ENCODE peak calls at places on chromosome 1, in ten cellular contexts. D is tibial nerve; C is colonic mucosa; J is AG04450; Y is CD4-positive, alpha-beta T cell; G is NB4; R is GM12865; Z is Caco-2; X is progenitor cell of endocrine pancreas; O is ovary. F is an unnamed sample.

GRCh38 chr1:232644209-232644608 is 14.3 kb upstream of the SIPA1L2 start:
- DNase-seq in G (no peak), D (no peak), J (no peak), O (no peak), Y (no peak), C (no peak), Z (no peak), X (no peak), R (no peak), F (no peak)

GRCh38 chr1:42931911-42932422 is 26.7 kb downstream of the SLC2A1 start:
- DNase-seq in X (no peak), Y (peak; percentile 74), G (peak; percentile 93), Z (no peak), J (no peak), R (peak; percentile 95), O (no peak), D (no peak), C (peak; percentile 91), F (no peak)

GRCh38 chr1:179164494-179164893 is 65.0 kb downstream of the ABL2 start:
- DNase-seq in O (no peak), D (no peak), J (peak; percentile 69), X (no peak), Z (peak; percentile 41), C (no peak), Y (no peak), G (no peak), R (no peak), F (no peak)

GRCh38 chr1:165912638-165913037 is 85.2 kb downstream of the UCK2 start:
- DNase-seq in C (no peak), O (no peak), X (no peak), D (no peak), Y (no peak), G (no peak), R (no peak), J (no peak), Z (no peak), F (no peak)

GRCh38 chr1:156075775-156076204 is 6.5 kb downstream of the MEX3A start:
- DNase-seq in O (no peak), R (no peak), X (no peak), D (no peak), Y (no peak), J (no peak), G (no peak), C (no peak), Z (no peak), F (no peak)

GRCh38 chr1:151282883-151283725 is 1.0 kb downstream of the ZNF687 start:
- DNase-seq in D (peak; percentile 17), J (no peak), C (peak; percentile 42), G (peak; percentile 61), Z (no peak), O (peak; percentile 37), X (peak; percentile 32), Y (peak; percentile 15), R (peak; percentile 57), F (no peak)

GRCh38 chr1:76336951-76337371 is 262.4 kb downstream of the ST6GALNAC3 start:
- DNase-seq in D (peak; percentile 23), J (peak; percentile 78), Y (no peak), Z (no peak), G (no peak), R (no peak), O (peak; percentile 80), C (peak; percentile 29), X (no peak), F (peak; percentile 93)

GRCh38 chr1:231410041-231410591 is 12.0 kb downstream of the EGLN1 start:
- DNase-seq in G (no peak), C (no peak), Z (no peak), D (no peak), O (no peak), J (peak; percentile 36), Y (no peak), X (no peak), R (no peak), F (no peak)

GRCh38 chr1:2391034-2391384 is 345 bp downstream of the MORN1 start:
- DNase-seq in Z (no peak), D (no peak), X (no peak), C (peak; percentile 41), O (peak; percentile 43), R (peak; percentile 44), Y (no peak), J (no peak), G (peak; percentile 47), F (no peak)

DNA sequence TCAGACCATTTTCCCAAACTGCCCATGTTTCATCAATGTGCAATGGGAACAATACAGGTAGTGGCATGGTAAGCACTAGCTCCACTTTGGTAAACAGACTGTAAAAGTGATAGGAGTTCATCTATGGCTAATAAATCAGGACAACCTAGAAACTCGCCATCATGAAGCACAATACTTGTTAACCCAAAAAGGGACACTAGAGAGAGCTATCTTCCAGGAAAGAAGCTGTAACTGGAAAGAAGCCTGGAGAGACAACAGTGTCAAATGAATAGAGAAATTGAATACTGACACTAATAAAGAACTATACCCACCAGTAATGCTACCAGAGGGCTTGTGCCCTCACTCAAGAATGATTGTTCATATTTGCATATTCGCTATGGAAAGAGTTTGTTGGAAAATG is 164.7 kb upstream of the RGS18 start:
- DNase-seq in Z (no peak), X (no peak), R (no peak), J (peak; percentile 15), C (no peak), G (peak; percentile 42), Y (no peak), O (no peak), D (no peak), F (no peak)
- TF ChIP-seq CTCF in Z (no peak), X (no peak), R (no peak), J (peak; percentile 64), C (no peak), G (peak; percentile 12), Y (no peak), O (no peak), D (no peak), F (peak; percentile 63)

GRCh38 chr1:24856787-24857527 is 73.1 kb downstream of the RUNX3 start:
- DNase-seq in X (no peak), R (no peak), G (no peak), Z (no peak), O (no peak), C (no peak), D (no peak), Y (no peak), J (no peak), F (peak; percentile 73)

GRCh38 chr1:24858277-24858676 is 71.8 kb downstream of the RUNX3 start:
- DNase-seq in R (no peak), J (no peak), Z (no peak), Y (no peak), X (no peak), C (no peak), O (no peak), G (no peak), D (no peak), F (no peak)

GRCh38 chr1:24855474-24855873 is 74.6 kb downstream of the RUNX3 start:
- DNase-seq in R (peak; percentile 44), J (no peak), Y (no peak), C (no peak), G (no peak), O (no peak), D (no peak), Z (no peak), X (no peak), F (peak; percentile 68)

GRCh38 chr1:24859063-24860010 is 70.7 kb downstream of the RUNX3 start:
- DNase-seq in R (no peak), Y (no peak), X (no peak), C (no peak), Z (no peak), O (no peak), J (no peak), D (no peak), G (no peak), F (peak; percentile 60)

DNA sequence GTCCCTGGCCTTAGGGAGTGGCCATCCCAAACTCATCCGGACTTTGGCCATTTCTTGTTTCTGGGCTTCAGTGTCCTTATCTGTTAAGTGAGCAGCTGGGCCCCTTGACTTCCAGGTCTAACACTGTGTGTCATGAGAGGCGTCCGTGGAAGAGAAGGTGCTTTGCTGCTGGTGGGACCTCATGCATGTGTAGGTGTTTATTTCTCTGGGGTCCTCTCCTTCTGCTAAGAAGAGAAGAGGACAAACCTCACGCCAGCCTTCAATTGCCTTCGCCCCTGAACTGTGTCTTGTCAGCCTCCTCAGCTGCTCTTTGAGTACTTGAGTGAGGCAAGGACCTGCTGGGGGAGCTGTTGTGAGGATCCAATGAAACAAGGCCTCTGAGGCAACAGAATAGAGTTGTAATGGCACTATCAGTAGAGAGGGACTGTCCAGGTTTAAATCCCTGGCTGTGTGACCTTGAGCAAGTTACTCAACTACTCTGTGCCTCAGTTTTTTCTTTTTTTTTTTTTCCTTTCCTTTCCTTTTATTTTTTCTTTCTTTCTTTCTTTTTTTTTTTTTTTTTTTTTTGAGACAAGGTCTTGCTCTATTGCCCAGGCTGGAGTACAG is 72.4 kb downstream of the RUNX3 start:
- DNase-seq in D (no peak), C (no peak), G (peak; percentile 48), X (no peak), Z (no peak), O (no peak), Y (no peak), J (no peak), R (no peak), F (peak; percentile 62)
- TF ChIP-seq CTCF in D (no peak), C (no peak), G (peak; percentile 11), X (no peak), Z (no peak), O (no peak), Y (no peak), J (peak; percentile 5), R (no peak), F (no peak)

GRCh38 chr1:110407260-110408210 is at the start of gene LAMTOR5:
- DNase-seq in D (peak; percentile 94), G (peak; percentile 95), J (peak; percentile 65), R (peak; percentile 97), Y (peak; percentile 86), Z (peak; percentile 90), X (peak; percentile 81), O (peak; percentile 90), C (peak; percentile 97), F (peak; percentile 96)
- TF ChIP-seq CTCF in D (peak; percentile 43), G (no peak), J (no peak), R (no peak), Y (no peak), Z (no peak), X (no peak), O (peak; percentile 33), C (no peak), F (no peak)

GRCh38 chr1:59223213-59223612 is 73.7 kb upstream of the FGGY start:
- DNase-seq in X (no peak), Y (no peak), C (no peak), Z (no peak), J (no peak), O (no peak), R (no peak), G (no peak), D (no peak), F (no peak)

GRCh38 chr1:59223943-59224639 is 72.8 kb upstream of the FGGY start:
- DNase-seq in O (no peak), C (no peak), D (no peak), R (no peak), J (no peak), Z (peak; percentile 6), G (no peak), Y (no peak), X (no peak), F (no peak)

GRCh38 chr1:59230622-59231021 is 66.3 kb upstream of the FGGY start:
- DNase-seq in O (no peak), G (no peak), Z (no peak), J (no peak), Y (no peak), X (no peak), C (no peak), R (no peak), D (no peak), F (no peak)

GRCh38 chr1:59229138-59229537 is 67.8 kb upstream of the FGGY start:
- DNase-seq in Y (no peak), Z (no peak), J (no peak), R (peak; percentile 2), C (no peak), G (no peak), X (no peak), D (no peak), O (no peak), F (no peak)

GRCh38 chr1:59225594-59225993 is 71.3 kb upstream of the FGGY start:
- DNase-seq in R (no peak), X (no peak), D (no peak), J (no peak), O (no peak), Y (no peak), Z (no peak), C (no peak), G (no peak), F (no peak)
- TF ChIP-seq CTCF in R (no peak), X (no peak), D (no peak), J (no peak), O (no peak), Y (no peak), Z (no peak), C (no peak), G (no peak), F (no peak)

F was measured in osteocyte.